ENCODE peak calls at places on chromosomes 4 and X, in ten cellular contexts. J is stomach, R is PC-3, A is B cell, Q is left ventricle myocardium inferior, T is HFFc6, K is fibroblast of lung, X is HFF-Myc, H is fibroblast of pulmonary artery, S is astrocyte of the spinal cord. O is an unnamed sample.

GRCh38 chr4:108172231-108172779 is 3.6 kb upstream of the LEF1 start:
- DNase-seq in J (no peak), R (no peak), A (no peak), Q (no peak), T (no peak), K (peak), X (no peak), H (no peak), S (no peak), O (no peak)

GRCh38 chrX:80011522-80011921 is 3.0 kb upstream of the TBX22 start:
- DNase-seq in J (no peak), R (no peak), A (no peak), Q (no peak), T (no peak), K (no peak), X (no peak), H (no peak), S (no peak), O (no peak)

GRCh38 chrX:124518888-124519287 is 172.5 kb downstream of the SH2D1A start:
- DNase-seq in J (no peak), R (peak), A (no peak), Q (no peak), T (peak), K (peak), X (no peak), H (peak), S (peak), O (peak)

GRCh38 chrX:68833855-68834331 is 5.1 kb downstream of the EFNB1 start:
- DNase-seq in J (no peak), R (peak), A (peak), Q (no peak), T (no peak), K (no peak), X (no peak), H (no peak), S (no peak), O (peak)

GRCh38 chr4:26542996-26543395 is 40.9 kb upstream of the TBC1D19 start:
- DNase-seq in J (no peak), R (no peak), A (no peak), Q (no peak), T (no peak), K (peak), X (no peak), H (no peak), S (peak), O (no peak)

GRCh38 chrX:71998836-71999509 is 88.3 kb downstream of the NHSL2 start:
- DNase-seq in J (peak), R (peak), A (no peak), Q (no peak), T (peak), K (no peak), X (no peak), H (peak), S (no peak), O (no peak)

GRCh38 chr4:107736037-107736436 is 16.0 kb upstream of the PAPSS1 start:
- DNase-seq in J (no peak), R (no peak), A (no peak), Q (no peak), T (no peak), K (no peak), X (no peak), H (no peak), S (no peak), O (no peak)

GRCh38 chrX:39969099-39969825 is 128.5 kb downstream of the BCOR start:
- DNase-seq in J (no peak), R (no peak), A (no peak), Q (no peak), T (no peak), K (no peak), X (no peak), H (no peak), S (no peak), O (no peak)

GRCh38 chr4:6658635-6659075 is 18.2 kb downstream of the MRFAP1 start:
- DNase-seq in J (no peak), R (no peak), A (no peak), Q (peak), T (no peak), K (peak), X (no peak), H (peak), S (no peak), O (peak)

GRCh38 chr4:7539659-7540058 is 104.9 kb upstream of the PSAPL1 start:
- DNase-seq in J (no peak), R (peak), A (no peak), Q (no peak), T (no peak), K (peak), X (no peak), H (no peak), S (no peak), O (peak)

GRCh38 chr4:158578476-158578875 is 56.8 kb downstream of the RXFP1 start:
- DNase-seq in J (no peak), R (peak), A (no peak), Q (no peak), T (peak), K (peak), X (no peak), H (peak), S (peak), O (peak)

GRCh38 chr4:48079972-48080391 is 54.1 kb downstream of the TXK start:
- DNase-seq in J (no peak), R (peak), A (no peak), Q (no peak), T (peak), K (peak), X (peak), H (peak), S (peak), O (no peak)

GRCh38 chrX:118383120-118383519 is 37.2 kb downstream of the WDR44 start:
- DNase-seq in J (no peak), R (no peak), A (no peak), Q (no peak), T (no peak), K (peak), X (no peak), H (peak), S (no peak), O (no peak)

GRCh38 chrX:40757058-40757457 is 21.7 kb upstream of the MED14 start:
- DNase-seq in J (no peak), R (no peak), A (no peak), Q (no peak), T (no peak), K (no peak), X (no peak), H (no peak), S (no peak), O (no peak)

GRCh38 chrX:81377329-81377728 is 175.4 kb downstream of the SH3BGRL start:
- DNase-seq in J (no peak), R (peak), A (no peak), Q (no peak), T (peak), K (peak), X (peak), H (peak), S (peak), O (no peak)

GRCh38 chrX:3550160-3550765 is 163.2 kb downstream of the PRKX start:
- DNase-seq in J (no peak), R (peak), A (no peak), Q (no peak), T (peak), K (peak), X (no peak), H (peak), S (no peak), O (no peak)

GRCh38 chr4:16450724-16451123 is 224.5 kb upstream of the TAPT1 start:
- DNase-seq in J (no peak), R (no peak), A (no peak), Q (no peak), T (no peak), K (no peak), X (no peak), H (peak), S (no peak), O (no peak)

GRCh38 chr4:39363773-39364393 is 2.3 kb downstream of the RFC1 start:
- DNase-seq in J (no peak), R (no peak), A (no peak), Q (no peak), T (no peak), K (no peak), X (no peak), H (no peak), S (no peak), O (no peak)

GRCh38 chr4:39362827-39363226 is 3.3 kb downstream of the RFC1 start:
- DNase-seq in J (no peak), R (no peak), A (no peak), Q (no peak), T (no peak), K (peak), X (no peak), H (no peak), S (no peak), O (no peak)

GRCh38 chr4:39367166-39367565 is 1.0 kb upstream of the RFC1 start:
- DNase-seq in J (no peak), R (no peak), A (no peak), Q (no peak), T (no peak), K (no peak), X (no peak), H (no peak), S (no peak), O (no peak)

GRCh38 chr4:39365931-39366771 is at the start of gene RFC1:
- DNase-seq in J (peak), R (peak), A (peak), Q (peak), T (peak), K (peak), X (peak), H (peak), S (peak), O (peak)

GRCh38 chr4:39365360-39365759 is 802 bp downstream of the RFC1 start:
- DNase-seq in J (no peak), R (no peak), A (no peak), Q (no peak), T (no peak), K (no peak), X (no peak), H (no peak), S (no peak), O (no peak)
- TF ChIP-seq CTCF in J (no peak), R (no peak), A (no peak), Q (no peak), T (no peak), K (no peak), X (no peak), H (no peak), S (no peak), O (no peak)

GRCh38 chr4:118883861-118884260 is 4.8 kb upstream of the SYNPO2 start:
- DNase-seq in J (no peak), R (peak), A (no peak), Q (no peak), T (no peak), K (no peak), X (no peak), H (no peak), S (no peak), O (no peak)
- TF ChIP-seq CTCF in J (no peak), R (peak), A (no peak), Q (peak), T (peak), K (no peak), X (peak), H (peak), S (peak), O (peak)

GRCh38 chrX:152640039-152640818 is 2.5 kb downstream of the GABRQ start:
- DNase-seq in J (no peak), R (peak), A (no peak), Q (no peak), T (no peak), K (peak), X (no peak), H (no peak), S (peak), O (peak)

GRCh38 chrX:152639426-152639825 is 1.7 kb downstream of the GABRQ start:
- DNase-seq in J (no peak), R (no peak), A (no peak), Q (no peak), T (no peak), K (no peak), X (no peak), H (no peak), S (no peak), O (peak)

GRCh38 chrX:152642931-152643525 is 5.3 kb downstream of the GABRQ start:
- DNase-seq in J (no peak), R (no peak), A (no peak), Q (no peak), T (no peak), K (no peak), X (no peak), H (no peak), S (no peak), O (no peak)

GRCh38 chrX:152641256-152641875 is 3.7 kb downstream of the GABRQ start:
- DNase-seq in J (no peak), R (no peak), A (no peak), Q (no peak), T (no peak), K (no peak), X (no peak), H (no peak), S (no peak), O (no peak)

GRCh38 chrX:152641996-152642395 is 4.3 kb downstream of the GABRQ start:
- DNase-seq in J (no peak), R (peak), A (no peak), Q (no peak), T (no peak), K (no peak), X (no peak), H (peak), S (no peak), O (no peak)
- TF ChIP-seq CTCF in J (no peak), R (peak), A (no peak), Q (peak), T (peak), K (no peak), X (no peak), H (no peak), S (peak), O (peak)

DNA sequence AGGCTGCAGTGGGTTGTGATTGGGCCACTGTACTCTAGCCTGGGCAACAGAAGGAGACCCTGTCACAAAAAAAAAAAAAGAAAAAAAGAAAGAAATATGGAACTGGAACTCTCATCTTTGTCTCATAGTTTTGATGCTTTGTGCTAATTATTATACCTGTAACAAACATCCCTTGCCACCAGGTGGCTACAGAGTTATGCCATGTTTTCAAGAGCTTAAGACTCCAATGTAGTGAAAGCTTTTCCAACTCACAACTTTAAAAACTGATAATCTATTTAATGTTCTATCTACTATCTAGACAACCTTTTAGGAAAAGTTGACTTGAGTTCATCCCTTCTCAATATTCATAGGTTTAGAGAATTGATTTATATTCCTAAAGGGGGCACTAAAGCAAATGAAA is 42.4 kb downstream of the HTR2C start:
- DNase-seq in J (no peak), R (peak), A (no peak), Q (no peak), T (peak), K (peak), X (no peak), H (peak), S (peak), O (peak)
- TF ChIP-seq CTCF in J (no peak), R (peak), A (no peak), Q (peak), T (peak), K (peak), X (peak), H (peak), S (peak), O (peak)

GRCh38 chr4:99885063-99885664 is 9.1 kb downstream of the LAMTOR3 start:
- DNase-seq in J (no peak), R (peak), A (no peak), Q (no peak), T (peak), K (peak), X (peak), H (peak), S (peak), O (no peak)
- TF ChIP-seq CTCF in J (no peak), R (peak), A (peak), Q (peak), T (peak), K (peak), X (peak), H (peak), S (peak), O (peak)

GRCh38 chr4:121998024-121998423 is 46.2 kb upstream of the TRPC3 start:
- DNase-seq in J (no peak), R (peak), A (no peak), Q (no peak), T (no peak), K (no peak), X (no peak), H (no peak), S (no peak), O (no peak)
- TF ChIP-seq CTCF in J (no peak), R (peak), A (no peak), Q (peak), T (no peak), K (no peak), X (peak), H (no peak), S (no peak), O (no peak)

GRCh38 chr4:157043131-157043530 is 32.8 kb upstream of the GLRB start:
- DNase-seq in J (no peak), R (peak), A (no peak), Q (no peak), T (peak), K (peak), X (peak), H (peak), S (peak), O (no peak)
- TF ChIP-seq CTCF in J (no peak), R (peak), A (no peak), Q (no peak), T (peak), K (peak), X (peak), H (peak), S (peak), O (peak)

DNA sequence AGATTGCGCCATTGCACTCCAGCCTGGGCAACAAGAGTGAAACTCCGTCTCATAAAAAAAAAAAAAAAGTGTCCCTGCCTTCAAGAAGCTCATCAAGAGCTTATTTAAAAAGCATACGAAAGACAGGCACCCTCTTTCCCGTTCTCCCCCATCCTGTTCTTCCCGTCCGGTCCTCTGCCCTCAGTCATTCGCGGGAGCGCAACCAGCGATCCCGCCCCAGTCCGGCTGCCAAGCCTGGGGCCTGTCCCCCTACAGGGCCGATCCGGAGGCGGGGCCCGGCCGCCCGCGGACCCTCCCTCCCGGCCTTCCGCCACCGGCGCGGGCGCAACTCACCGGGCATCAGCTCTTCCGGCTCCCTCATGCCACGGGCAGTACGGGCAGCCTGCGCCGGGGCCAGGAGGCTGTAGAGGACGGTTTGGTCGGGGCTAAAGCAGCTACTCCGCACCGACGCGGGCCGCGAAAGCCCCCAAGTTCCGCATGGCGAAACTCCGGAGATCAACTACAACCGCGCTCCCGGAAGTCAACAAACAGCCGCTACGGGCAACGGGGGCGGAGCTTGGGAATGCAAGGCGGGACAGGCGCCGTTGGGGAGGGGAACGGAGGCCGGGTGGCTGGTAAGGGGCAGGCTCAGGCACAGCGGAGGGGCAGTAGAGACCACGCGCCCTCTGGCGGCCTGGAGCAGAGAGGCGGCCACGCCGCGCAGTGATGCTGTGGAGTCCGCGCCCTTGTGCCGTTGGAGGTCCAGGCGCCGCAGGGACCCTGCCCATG is at the start of gene RPGR:
- DNase-seq in J (peak), R (peak), A (peak), Q (peak), T (peak), K (peak), X (peak), H (peak), S (peak), O (peak)
- TF ChIP-seq CTCF in J (peak), R (peak), A (peak), Q (peak), T (peak), K (peak), X (peak), H (peak), S (peak), O (peak)